ENCODE peak calls at places on chromosomes 7 and 10, in four cellular contexts. E is tibial nerve, C is small intestine, O is uterus. U is an unnamed sample.

GRCh38 chr7:149771199-149771636 is 2.2 kb downstream of the ZNF467 start:
- DNase-seq in E (peak; percentile 10), C (peak; percentile 10), O (no peak), U (peak; percentile 26)

GRCh38 chr7:140671966-140672365 is 779 bp upstream of the ADCK2 start:
- DNase-seq in E (no peak), C (no peak), O (no peak), U (no peak)

GRCh38 chr7:137996386-137996851 is 5.5 kb downstream of the CREB3L2 start:
- DNase-seq in E (no peak), C (no peak), O (no peak), U (no peak)

GRCh38 chr7:133369130-133369529 is 116.3 kb downstream of the EXOC4 start:
- DNase-seq in E (no peak), C (no peak), O (no peak), U (no peak)

GRCh38 chr10:47159361-47160228 is 140.4 kb upstream of the GDF10 start:
- DNase-seq in E (no peak), C (no peak), O (peak; percentile 52), U (no peak)

GRCh38 chr7:815284-816216 is 16.7 kb upstream of the SUN1 start:
- DNase-seq in E (no peak), C (no peak), O (peak; percentile 53), U (peak; percentile 74)

GRCh38 chr10:7251696-7252465 is 159.0 kb downstream of the SFMBT2 start:
- DNase-seq in E (no peak), C (no peak), O (no peak), U (no peak)

GRCh38 chr10:53022663-53023088 is 250.1 kb upstream of the MBL2 start:
- DNase-seq in E (no peak), C (no peak), O (no peak), U (no peak)

GRCh38 chr10:110083884-110084283 is 76.1 kb downstream of the ADD3 start:
- DNase-seq in E (no peak), C (no peak), O (no peak), U (peak; percentile 24)

GRCh38 chr7:84674236-84674913 is 479.8 kb upstream of the SEMA3A start:
- DNase-seq in E (no peak), C (no peak), O (no peak), U (no peak)

GRCh38 chr10:34719336-34719735 is 95.8 kb downstream of the PARD3 start:
- DNase-seq in E (no peak), C (no peak), O (no peak), U (no peak)

GRCh38 chr10:62185914-62186692 is 82.5 kb downstream of the RTKN2 start:
- DNase-seq in E (no peak), C (no peak), O (no peak), U (no peak)

GRCh38 chr7:34849163-34849960 is 187.9 kb downstream of the DPY19L1 start:
- DNase-seq in E (no peak), C (no peak), O (no peak), U (no peak)

GRCh38 chr7:42678315-42678714 is 233.6 kb downstream of the C7orf25 start:
- DNase-seq in E (no peak), C (no peak), O (no peak), U (no peak)

DNA sequence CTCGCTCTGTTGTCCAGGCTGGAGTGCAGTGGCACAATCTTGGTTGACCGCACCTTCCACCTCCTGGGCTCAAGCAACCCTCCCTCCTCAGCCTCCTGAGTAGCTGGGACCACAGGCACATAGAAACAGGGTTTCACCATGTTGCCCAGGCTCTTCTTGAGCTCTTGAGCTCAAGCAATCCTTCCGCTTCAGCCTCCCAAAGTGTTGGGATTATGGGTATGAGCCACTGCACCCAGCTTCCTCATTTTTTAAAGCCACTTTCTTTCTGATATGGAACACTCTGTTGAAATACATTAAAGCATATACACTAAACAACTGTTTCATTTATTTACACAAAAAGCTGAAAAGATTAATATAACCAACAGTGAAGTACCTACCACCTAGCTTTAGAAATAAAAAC is 117.2 kb downstream of the CLEC2L start:
- DNase-seq in E (no peak), C (no peak), O (no peak), U (no peak)
- H3K4me1 ChIP-seq in E (no peaks in the 10 kb centered on the region), C (peaks cover 4% of the 10 kb centered on the region), O (no peaks in the 10 kb centered on the region), U (no peaks in the 10 kb centered on the region)

DNA sequence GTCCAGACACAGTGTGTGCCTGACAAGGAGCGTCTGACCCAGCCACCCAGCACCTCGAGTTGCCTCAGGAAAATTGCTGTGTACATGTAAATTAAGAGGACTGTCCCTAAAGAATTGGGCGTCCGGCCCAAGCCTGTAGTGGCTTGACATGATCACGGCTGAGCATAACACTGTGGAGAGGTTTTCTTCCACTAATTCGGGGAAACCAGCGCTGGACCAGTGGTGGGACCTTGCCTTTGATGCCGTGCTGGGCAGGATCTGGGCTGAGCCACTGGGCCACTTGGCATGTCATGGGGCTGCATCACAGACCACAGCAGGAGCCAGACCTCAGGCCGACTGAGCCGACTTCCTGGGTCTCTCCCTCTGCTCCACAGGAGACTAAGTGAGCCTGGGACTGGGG is 282.5 kb downstream of the GLRX3 start:
- DNase-seq in E (no peak), C (no peak), O (no peak), U (no peak)
- H3K9me3 ChIP-seq in E (no peaks in the 10 kb centered on the region), C (no peaks in the 10 kb centered on the region), O (no peaks in the 10 kb centered on the region), U (no peaks in the 10 kb centered on the region)

GRCh38 chr10:117087521-117087920 is 50.5 kb downstream of the VAX1 start:
- DNase-seq in E (no peak), C (no peak), O (no peak), U (no peak)

GRCh38 chr10:117090831-117091230 is 47.2 kb downstream of the VAX1 start:
- DNase-seq in E (no peak), C (no peak), O (no peak), U (no peak)

GRCh38 chr10:117096559-117097201 is 41.4 kb downstream of the VAX1 start:
- DNase-seq in E (no peak), C (no peak), O (no peak), U (no peak)

GRCh38 chr10:117094856-117095255 is 43.2 kb downstream of the VAX1 start:
- DNase-seq in E (no peak), C (no peak), O (no peak), U (no peak)

GRCh38 chr10:117092386-117092785 is 45.7 kb downstream of the VAX1 start:
- DNase-seq in E (no peak), C (no peak), O (no peak), U (no peak)
- H3K27me3 ChIP-seq in E (no peaks in the 10 kb centered on the region), C (no peaks in the 10 kb centered on the region), O (peaks cover 4% of the 10 kb centered on the region), U (peaks cover 14% of the 10 kb centered on the region)

GRCh38 chr7:2713978-2714377 is 26.0 kb downstream of the AMZ1 start:
- DNase-seq in E (no peak), C (no peak), O (no peak), U (no peak)

GRCh38 chr7:2714636-2715035 is 26.6 kb downstream of the AMZ1 start:
- DNase-seq in E (no peak), C (no peak), O (no peak), U (no peak)

GRCh38 chr7:2711895-2712675 is 24.1 kb downstream of the AMZ1 start:
- DNase-seq in E (no peak), C (no peak), O (no peak), U (no peak)

GRCh38 chr7:2715341-2716231 is 27.6 kb downstream of the AMZ1 start:
- DNase-seq in E (no peak), C (no peak), O (no peak), U (no peak)

GRCh38 chr7:2713370-2713769 is 25.4 kb downstream of the AMZ1 start:
- DNase-seq in E (no peak), C (no peak), O (no peak), U (no peak)
- H3K4me1 ChIP-seq in E (peaks cover 16% of the 10 kb centered on the region), C (peaks cover 2% of the 10 kb centered on the region), O (no peaks in the 10 kb centered on the region), U (peaks cover 27% of the 10 kb centered on the region)

DNA sequence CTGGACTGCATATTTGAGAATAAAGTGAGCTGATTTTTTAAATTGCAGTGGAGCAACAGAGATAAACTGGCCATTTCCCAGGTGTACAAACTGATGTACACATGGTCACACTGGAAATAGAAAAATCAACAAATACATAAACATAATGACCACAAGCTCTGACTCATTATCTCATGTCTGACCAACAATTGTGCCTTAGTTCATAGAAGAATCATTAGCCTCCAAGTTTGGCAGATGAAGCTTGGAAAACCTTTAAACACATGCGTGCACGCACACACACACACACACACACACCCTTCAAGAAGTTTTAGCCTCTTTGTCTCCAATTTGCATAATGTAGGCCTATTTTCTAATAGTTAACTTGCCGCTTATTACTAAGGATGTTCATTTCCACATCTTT is 308.9 kb upstream of the POM121L12 start:
- DNase-seq in E (no peak), C (no peak), O (no peak), U (no peak)
- H3K9me3 ChIP-seq in E (no peaks in the 10 kb centered on the region), C (no peaks in the 10 kb centered on the region), O (no peaks in the 10 kb centered on the region), U (no peaks in the 10 kb centered on the region)

U was measured in hepatocyte.